ENCODE peak calls at places on chromosomes 13 and 19, in ten cellular contexts. Y is CD8-positive, alpha-beta memory T cell; C is lung; D is iPS DF 6.9; B is IMR-90; Z is astrocyte; R is A549; F is stomach; W is aorta; L is CD8-positive, alpha-beta T cell. P is an unnamed sample.

GRCh38 chr19:55670280-55671053 is 4.6 kb upstream of the EPN1 start:
- DNase-seq in L (no peak), R (no peak), D (no peak), B (peak; percentile 20), Z (no peak), W (peak; percentile 47), Y (no peak), C (no peak), F (no peak), P (peak; percentile 81)

GRCh38 chr13:35927554-35927953 is 203.6 kb downstream of the DCLK1 start:
- DNase-seq in D (no peak), F (no peak), Z (peak; percentile 91), R (peak; percentile 21), B (peak; percentile 97), C (no peak), Y (no peak), W (no peak), L (no peak), P (no peak)

GRCh38 chr13:113918981-113919646 is 54.8 kb downstream of the C13orf46 start:
- DNase-seq in B (no peak), Z (no peak), C (no peak), W (no peak), Y (no peak), D (no peak), L (no peak), F (peak; percentile 16), R (no peak), P (no peak)

GRCh38 chr13:97258801-97259200 is 36.7 kb downstream of the MBNL2 start:
- DNase-seq in D (no peak), L (no peak), Z (peak; percentile 74), Y (no peak), C (no peak), F (no peak), R (no peak), W (no peak), B (peak; percentile 64), P (no peak)

GRCh38 chr13:64446372-64446771 is 2783.8 kb downstream of the PCDH9 start:
- DNase-seq in C (no peak), L (no peak), W (no peak), R (peak; percentile 1), F (no peak), Z (no peak), D (no peak), B (no peak), Y (no peak), P (no peak)

GRCh38 chr19:35347171-35347929 is at the start of gene FFAR1:
- DNase-seq in R (no peak), W (peak; percentile 61), D (no peak), Z (no peak), F (peak; percentile 15), Y (no peak), C (peak; percentile 46), B (no peak), L (no peak), P (no peak)

GRCh38 chr13:77896977-77897376 is 21.7 kb downstream of the EDNRB start:
- DNase-seq in C (no peak), L (no peak), F (no peak), W (no peak), Y (no peak), Z (no peak), B (no peak), R (no peak), D (no peak), P (no peak)

GRCh38 chr13:33278923-33279322 is 6.6 kb downstream of the STARD13 start:
- DNase-seq in W (no peak), Y (no peak), B (no peak), F (no peak), D (no peak), C (no peak), R (no peak), Z (no peak), L (no peak), P (no peak)

GRCh38 chr13:27283906-27284523 is 13.4 kb downstream of the RASL11A start:
- DNase-seq in B (no peak), D (no peak), L (no peak), Z (no peak), Y (no peak), C (no peak), W (no peak), F (no peak), R (peak; percentile 7), P (no peak)

GRCh38 chr13:44211753-44212152 is 161.9 kb upstream of the SERP2 start:
- DNase-seq in W (no peak), F (no peak), B (no peak), L (no peak), D (no peak), R (no peak), Y (no peak), C (no peak), Z (no peak), P (no peak)

GRCh38 chr13:66353664-66354063 is 876.5 kb downstream of the PCDH9 start:
- DNase-seq in W (no peak), Z (peak; percentile 25), D (no peak), L (no peak), Y (no peak), F (no peak), B (no peak), R (no peak), C (no peak), P (no peak)

GRCh38 chr19:56839665-56840451 is 668 bp downstream of the PEG3 start:
- DNase-seq in Z (no peak), D (no peak), Y (no peak), W (peak; percentile 96), L (no peak), B (no peak), C (peak; percentile 86), R (no peak), F (peak; percentile 61), P (no peak)

GRCh38 chr13:50524540-50524939 is 319.0 kb downstream of the DLEU7 start:
- DNase-seq in F (no peak), Y (no peak), W (no peak), B (no peak), Z (no peak), R (no peak), C (no peak), L (no peak), D (no peak), P (no peak)

GRCh38 chr13:50519866-50520265 is 323.6 kb downstream of the DLEU7 start:
- DNase-seq in B (no peak), Y (no peak), W (no peak), R (no peak), F (no peak), C (no peak), Z (no peak), L (no peak), D (no peak), P (no peak)

GRCh38 chr13:50523307-50523706 is 320.2 kb downstream of the DLEU7 start:
- DNase-seq in Z (no peak), W (no peak), D (no peak), F (no peak), C (no peak), L (no peak), B (no peak), Y (no peak), R (no peak), P (no peak)

GRCh38 chr13:50521191-50521590 is 322.3 kb downstream of the DLEU7 start:
- DNase-seq in Y (no peak), B (no peak), C (no peak), R (no peak), L (no peak), W (no peak), D (no peak), Z (no peak), F (no peak), P (no peak)

GRCh38 chr13:50521750-50522149 is 321.7 kb downstream of the DLEU7 start:
- DNase-seq in C (no peak), R (no peak), L (no peak), W (no peak), Z (no peak), D (no peak), Y (no peak), F (no peak), B (peak; percentile 30), P (no peak)
- H3K27ac ChIP-seq in C (peak overlapping the region; percentile 53), R (no peak overlapping the region), L (no peak overlapping the region), W (no peak overlapping the region), Z (no peak overlapping the region), D (no peak overlapping the region), Y (no peak overlapping the region), F (no peak overlapping the region), B (no peak overlapping the region), P (no peak overlapping the region)

DNA sequence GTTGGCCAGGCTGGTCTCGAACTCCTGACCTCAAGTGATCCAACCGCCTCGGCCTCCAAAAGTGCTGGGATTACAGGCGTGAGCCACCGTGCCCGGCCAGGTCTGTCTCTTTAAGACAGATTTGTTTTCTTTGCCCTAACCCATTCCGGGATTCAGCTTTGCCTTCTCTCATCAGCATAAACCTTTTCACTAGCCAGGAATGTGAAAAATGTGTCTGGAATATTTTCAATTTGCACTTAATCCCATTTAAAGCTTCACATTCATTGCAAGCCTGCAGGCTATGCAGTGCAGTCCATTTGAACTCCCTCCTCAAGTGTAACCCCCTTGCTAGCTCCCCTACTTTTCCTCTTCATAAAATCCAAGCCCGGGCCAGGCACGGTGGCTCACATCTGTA is 880 bp upstream of the TMEM160 start:
- DNase-seq in C (no peak), F (no peak), B (peak; percentile 44), Y (no peak), Z (peak; percentile 63), R (no peak), L (no peak), D (no peak), W (no peak), P (peak; percentile 70)
- H3K4me3 ChIP-seq in C (no peak overlapping the region), F (peak overlapping the region; percentile 82), B (no peak overlapping the region), Y (no peak overlapping the region), Z (no peak overlapping the region), R (peak overlapping the region; percentile 38), L (no peak overlapping the region), D (no peak overlapping the region), W (no peak overlapping the region), P (peak overlapping the region; percentile 73)

GRCh38 chr19:52464798-52465470 is 11.6 kb downstream of the ZNF578 start:
- DNase-seq in Y (no peak), R (peak; percentile 8), C (no peak), D (peak; percentile 52), F (no peak), Z (no peak), B (no peak), W (no peak), L (no peak), P (no peak)
- H3K9me3 ChIP-seq in Y (peaks cover 32% of the 10 kb centered on the region), R (peaks cover 59% of the 10 kb centered on the region), C (peaks cover 41% of the 10 kb centered on the region), D (peaks cover 2% of the 10 kb centered on the region), F (peaks cover 91% of the 10 kb centered on the region), Z (peaks cover 28% of the 10 kb centered on the region), B (peaks cover 65% of the 10 kb centered on the region), W (peaks cover 17% of the 10 kb centered on the region), L (peaks cover 28% of the 10 kb centered on the region), P (peaks cover 10% of the 10 kb centered on the region)

DNA sequence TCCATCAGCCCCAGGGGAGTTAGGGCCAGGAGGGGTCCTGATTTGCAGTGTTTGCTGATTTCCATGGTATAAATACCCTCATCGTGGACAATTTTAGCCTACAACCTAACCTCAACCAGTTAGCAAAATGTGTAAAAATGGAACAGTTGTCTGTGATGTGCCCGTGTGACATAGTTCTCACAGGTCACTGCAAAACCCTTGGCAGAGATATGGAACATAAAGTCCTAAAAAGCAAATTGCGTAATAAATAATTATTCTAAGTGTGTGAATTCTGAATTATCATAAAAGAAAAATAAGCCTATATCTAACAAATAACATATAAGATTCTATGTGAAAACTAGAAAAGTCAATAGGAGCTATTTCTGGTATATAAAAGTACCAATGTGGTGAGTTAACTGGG is 32.0 kb downstream of the KCTD12 start:
- DNase-seq in Z (no peak), Y (no peak), C (no peak), B (no peak), W (no peak), L (no peak), F (no peak), D (no peak), R (no peak), P (no peak)
- H3K27ac ChIP-seq in Z (peak overlapping the region; percentile 39), Y (no peak overlapping the region), C (no peak overlapping the region), B (no peak overlapping the region), W (no peak overlapping the region), L (no peak overlapping the region), F (no peak overlapping the region), D (no peak overlapping the region), R (no peak overlapping the region), P (no peak overlapping the region)

P was measured in SJSA1.